ENCODE peak calls at places on chromosome 7, in seven cellular contexts. O is transverse colon, R is BE2C, N is NCI-H1105 treated with DMSO at 0.1 percent for 48 hours, B is non-pigmented ciliary epithelial cell, P is EL, D is T47D. A is an unnamed sample.

GRCh38 chr7:117110480-117111315 is 157.4 kb downstream of the ST7 start:
- DNase-seq in O (no peak), R (peak), N (no peak), B (no peak), P (no peak), D (no peak), A (no peak)

GRCh38 chr7:37284805-37285211 is 163.9 kb downstream of the ELMO1 start:
- DNase-seq in O (peak), R (peak), N (peak), B (no peak), P (no peak), D (peak), A (peak)

GRCh38 chr7:151312831-151313809 is 28.5 kb upstream of the NUB1 start:
- DNase-seq in O (no peak), R (no peak), N (no peak), B (no peak), P (no peak), D (no peak), A (no peak)

GRCh38 chr7:156180451-156181229 is 368.4 kb upstream of the SHH start:
- DNase-seq in O (no peak), R (no peak), N (no peak), B (no peak), P (no peak), D (no peak), A (no peak)

GRCh38 chr7:102404005-102404861 is 8.1 kb downstream of the PRKRIP1 start:
- DNase-seq in O (peak), R (peak), N (peak), B (no peak), P (peak), D (peak), A (peak)

GRCh38 chr7:50982626-50983025 is 199.9 kb upstream of the GRB10 start:
- DNase-seq in O (no peak), R (no peak), N (no peak), B (no peak), P (peak), D (no peak), A (no peak)

GRCh38 chr7:43112941-43113621 is 634 bp downstream of the HECW1 start:
- DNase-seq in O (no peak), R (no peak), N (peak), B (no peak), P (peak), D (peak), A (peak)

GRCh38 chr7:75915416-75916156 is 631 bp downstream of the POR start:
- DNase-seq in O (peak), R (no peak), N (no peak), B (no peak), P (peak), D (peak), A (no peak)

GRCh38 chr7:117724898-117725297 is 148.3 kb downstream of the CTTNBP2 start:
- DNase-seq in O (no peak), R (no peak), N (no peak), B (no peak), P (no peak), D (no peak), A (no peak)

GRCh38 chr7:6536899-6537298 is 14.4 kb downstream of the GRID2IP start:
- DNase-seq in O (no peak), R (peak), N (peak), B (no peak), P (peak), D (no peak), A (peak)

GRCh38 chr7:96182424-96183158 is 139.3 kb downstream of the SLC25A13 start:
- DNase-seq in O (no peak), R (no peak), N (no peak), B (no peak), P (no peak), D (no peak), A (no peak)

GRCh38 chr7:155590215-155591023 is 44.1 kb upstream of the CNPY1 start:
- DNase-seq in O (peak), R (peak), N (no peak), B (no peak), P (no peak), D (no peak), A (no peak)

GRCh38 chr7:153012203-153012602 is 252.7 kb downstream of the ACTR3B start:
- DNase-seq in O (no peak), R (no peak), N (no peak), B (no peak), P (no peak), D (no peak), A (no peak)

GRCh38 chr7:136947347-136947746 is 78.9 kb downstream of the CHRM2 start:
- DNase-seq in O (no peak), R (no peak), N (peak), B (no peak), P (peak), D (no peak), A (no peak)

GRCh38 chr7:13979671-13980438 is 9.6 kb downstream of the ETV1 start:
- DNase-seq in O (no peak), R (no peak), N (no peak), B (no peak), P (peak), D (no peak), A (no peak)

GRCh38 chr7:96401200-96401599 is 79.3 kb upstream of the SLC25A13 start:
- DNase-seq in O (no peak), R (no peak), N (no peak), B (no peak), P (no peak), D (no peak), A (no peak)

GRCh38 chr7:40324889-40325288 is 190.1 kb downstream of the SUGCT start:
- DNase-seq in O (no peak), R (no peak), N (no peak), B (no peak), P (no peak), D (no peak), A (no peak)

GRCh38 chr7:106791526-106791925 is 73.6 kb upstream of the PIK3CG start:
- DNase-seq in O (no peak), R (no peak), N (no peak), B (no peak), P (no peak), D (no peak), A (no peak)

GRCh38 chr7:4279210-4279609 is 402.9 kb upstream of the FOXK1 start:
- DNase-seq in O (no peak), R (no peak), N (no peak), B (no peak), P (no peak), D (no peak), A (no peak)

GRCh38 chr7:39525926-39526325 is 40.3 kb upstream of the YAE1 start:
- DNase-seq in O (no peak), R (no peak), N (no peak), B (no peak), P (no peak), D (no peak), A (no peak)

GRCh38 chr7:132999845-133000244 is 82.0 kb downstream of the CHCHD3 start:
- DNase-seq in O (no peak), R (no peak), N (no peak), B (no peak), P (no peak), D (no peak), A (no peak)

GRCh38 chr7:129889133-129889854 is 63.5 kb downstream of the UBE2H start:
- DNase-seq in O (no peak), R (no peak), N (no peak), B (no peak), P (no peak), D (peak), A (no peak)

GRCh38 chr7:150951181-150951520 is 27.0 kb downstream of the KCNH2 start:
- DNase-seq in O (no peak), R (no peak), N (no peak), B (no peak), P (no peak), D (no peak), A (no peak)

GRCh38 chr7:139838276-139838675 is 9.2 kb downstream of the TBXAS1 start:
- DNase-seq in O (no peak), R (no peak), N (no peak), B (no peak), P (no peak), D (no peak), A (no peak)

GRCh38 chr7:2750054-2750453 is 62.1 kb downstream of the AMZ1 start:
- DNase-seq in O (no peak), R (peak), N (no peak), B (no peak), P (no peak), D (no peak), A (no peak)

A was measured in WERI-Rb-1.